ENCODE peak calls at places on chromosomes 5 and 9, in eight cellular contexts. O is NCI-H1092, E is WTC11, N is RCC 7860, F is hypothalamus, I is gastrocnemius medialis, D is EH, L is GM13976. P is an unnamed sample.

GRCh38 chr5:177133845-177134652 is 476 bp downstream of the NSD1 start:
- DNase-seq in O (no peak), E (peak), N (peak), F (peak), I (peak), D (peak), L (peak), P (peak)

GRCh38 chr5:18764161-18764560 is 1129.9 kb downstream of the TAF11L14 start:
- DNase-seq in O (no peak), E (no peak), N (no peak), F (no peak), I (no peak), D (no peak), L (no peak), P (no peak)

GRCh38 chr9:126471084-126471611 is 142.6 kb upstream of the LMX1B start:
- DNase-seq in O (no peak), E (no peak), N (no peak), F (no peak), I (peak), D (peak), L (no peak), P (peak)

GRCh38 chr9:113857875-113858274 is 18.2 kb upstream of the ZNF618 start:
- DNase-seq in O (no peak), E (no peak), N (no peak), F (no peak), I (no peak), D (no peak), L (no peak), P (peak)

GRCh38 chr9:16074962-16075361 is 522.1 kb downstream of the CCDC171 start:
- DNase-seq in O (no peak), E (no peak), N (no peak), F (no peak), I (no peak), D (peak), L (no peak), P (no peak)

GRCh38 chr9:137663584-137663983 is 44.8 kb downstream of the EHMT1 start:
- DNase-seq in O (no peak), E (no peak), N (no peak), F (no peak), I (no peak), D (no peak), L (no peak), P (no peak)

GRCh38 chr5:28009526-28010025 is 971.2 kb upstream of the CDH9 start:
- DNase-seq in O (no peak), E (no peak), N (no peak), F (no peak), I (no peak), D (no peak), L (no peak), P (no peak)

GRCh38 chr5:168365581-168366081 is 74.2 kb downstream of the WWC1 start:
- DNase-seq in O (no peak), E (peak), N (no peak), F (no peak), I (no peak), D (peak), L (no peak), P (no peak)

GRCh38 chr5:99646011-99646647 is 717.3 kb upstream of the CHD1 start:
- DNase-seq in O (no peak), E (no peak), N (no peak), F (no peak), I (no peak), D (no peak), L (no peak), P (no peak)

GRCh38 chr5:50711280-50711679 is 44.8 kb downstream of the PARP8 start:
- DNase-seq in O (no peak), E (no peak), N (peak), F (no peak), I (no peak), D (no peak), L (peak), P (peak)

GRCh38 chr5:56340196-56340980 is 107.3 kb upstream of the ANKRD55 start:
- DNase-seq in O (no peak), E (no peak), N (no peak), F (no peak), I (no peak), D (peak), L (no peak), P (no peak)

GRCh38 chr5:53917095-53917494 is 356.7 kb downstream of the NDUFS4 start:
- DNase-seq in O (no peak), E (no peak), N (no peak), F (no peak), I (no peak), D (peak), L (no peak), P (no peak)

GRCh38 chr5:159616967-159617366 is 286.7 kb upstream of the IL12B start:
- DNase-seq in O (no peak), E (no peak), N (no peak), F (no peak), I (no peak), D (peak), L (no peak), P (no peak)

GRCh38 chr5:176609724-176610429 is at the start of gene GPRIN1:
- DNase-seq in O (peak), E (peak), N (peak), F (no peak), I (no peak), D (peak), L (peak), P (peak)

GRCh38 chr9:88458716-88459115 is 70.5 kb downstream of the SPIN1 start:
- DNase-seq in O (no peak), E (no peak), N (no peak), F (no peak), I (no peak), D (peak), L (no peak), P (no peak)

GRCh38 chr5:99694884-99695283 is 766.1 kb upstream of the CHD1 start:
- DNase-seq in O (no peak), E (no peak), N (no peak), F (no peak), I (no peak), D (no peak), L (no peak), P (no peak)

GRCh38 chr5:74647096-74647495 is 6.6 kb upstream of the ENC1 start:
- DNase-seq in O (no peak), E (no peak), N (no peak), F (no peak), I (no peak), D (no peak), L (no peak), P (no peak)

P was measured in GM12865.